ENCODE peak calls at places on chromosome 17, in nine cellular contexts. W is cardiac muscle cell, L is fibroblast of lung, K is hepatocyte, X is H9, U is tibial artery, Q is neural progenitor cell, Y is ovary, N is SK-N-SH. D is an unnamed sample.

GRCh38 chr17:55411463-55411855 is 10.2 kb downstream of the MMD start:
- DNase-seq in K (no peak), L (no peak), Q (no peak), X (no peak), N (peak), Y (no peak), U (no peak), W (no peak), D (no peak)

GRCh38 chr17:76252040-76252954 is 12.0 kb upstream of the RNF157 start:
- DNase-seq in W (peak), Y (no peak), Q (no peak), N (no peak), X (no peak), L (peak), U (peak), K (peak), D (no peak)

GRCh38 chr17:39867084-39867890 is 715 bp upstream of the ZPBP2 start:
- DNase-seq in Y (no peak), U (no peak), X (no peak), Q (no peak), L (no peak), N (no peak), K (no peak), W (no peak), D (no peak)

GRCh38 chr17:34769049-34769448 is 189.7 kb downstream of the TMEM132E start:
- DNase-seq in Y (no peak), W (no peak), U (no peak), L (no peak), N (no peak), X (no peak), K (no peak), Q (no peak), D (no peak)

GRCh38 chr17:46122486-46122871 is 70.8 kb downstream of the KANSL1 start:
- DNase-seq in U (no peak), W (no peak), L (no peak), K (no peak), Q (no peak), N (no peak), Y (no peak), X (no peak), D (no peak)

GRCh38 chr17:61413654-61414133 is 14.1 kb downstream of the TBX2 start:
- DNase-seq in X (no peak), K (no peak), Q (no peak), U (no peak), N (peak), Y (no peak), L (peak), W (no peak), D (no peak)

GRCh38 chr17:7745748-7746470 is 28.4 kb downstream of the DNAH2 start:
- DNase-seq in Q (no peak), Y (peak), K (peak), W (peak), N (no peak), X (no peak), L (peak), U (no peak), D (no peak)

GRCh38 chr17:81667754-81668153 is 1.2 kb downstream of the CCDC137 start:
- DNase-seq in W (no peak), U (no peak), K (no peak), X (peak), L (no peak), Q (peak), Y (no peak), N (peak), D (no peak)

GRCh38 chr17:55117063-55117611 is 147.6 kb upstream of the HLF start:
- DNase-seq in X (no peak), N (no peak), W (peak), Q (no peak), L (peak), K (no peak), U (no peak), Y (no peak), D (no peak)

GRCh38 chr17:80380068-80381061 is 34.6 kb upstream of the ENDOV start:
- DNase-seq in X (no peak), Q (no peak), K (no peak), W (no peak), Y (no peak), U (no peak), L (no peak), N (no peak), D (no peak)

DNA sequence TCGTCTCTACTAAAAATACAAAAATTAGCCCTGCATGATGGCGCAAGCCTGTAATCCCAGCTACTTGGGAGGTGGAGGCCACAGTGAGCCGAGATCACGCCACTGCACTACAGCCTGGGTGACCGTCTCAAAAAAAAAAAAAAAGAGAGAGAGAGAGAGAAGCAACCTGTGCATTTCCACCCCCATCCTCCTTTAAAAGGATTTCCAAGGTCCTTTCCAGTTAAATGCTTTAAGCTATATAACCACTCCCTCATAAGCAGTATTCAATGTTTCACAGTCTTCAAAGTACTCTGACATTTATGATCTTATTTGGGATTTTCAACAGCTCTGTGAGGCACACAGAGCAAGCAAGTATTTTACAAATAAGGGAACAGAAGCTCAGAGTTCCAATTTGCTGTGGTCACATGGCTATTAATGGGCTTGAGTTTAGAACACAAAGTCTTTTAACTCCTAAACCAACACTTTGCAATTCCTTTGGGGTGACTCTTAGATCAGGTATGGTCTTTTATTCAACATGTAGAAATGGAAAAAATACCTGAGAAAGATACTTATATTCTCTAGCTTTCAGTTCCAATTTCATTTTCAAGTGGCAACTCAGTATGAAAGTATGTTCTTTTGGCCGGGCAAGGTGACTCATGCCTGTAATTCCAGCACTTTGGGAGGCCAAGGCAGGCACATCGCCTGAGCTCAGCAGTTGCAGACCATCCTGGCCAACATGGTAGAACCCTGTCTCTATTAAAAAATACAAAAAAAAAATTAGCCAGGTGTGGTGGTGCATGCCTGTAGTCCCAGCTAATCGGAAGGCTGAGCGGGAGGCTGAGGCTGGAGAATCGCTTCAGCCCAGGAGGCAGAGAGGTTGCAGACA is 31.3 kb downstream of the SPOP start:
- DNase-seq in W (peak), N (no peak), Q (no peak), U (peak), L (peak), K (peak), X (peak), Y (no peak), D (no peak)
- H3K27ac ChIP-seq in W (peak), N (peak), Q (no peak), U (peak), L (peak), K (peak), X (no peak), Y (peak), D (peak)

GRCh38 chr17:73188011-73188410 is 4.8 kb upstream of the COG1 start:
- DNase-seq in Y (no peak), U (no peak), L (no peak), Q (no peak), N (no peak), K (no peak), X (no peak), W (no peak), D (no peak)

GRCh38 chr17:73191443-73192218 is 1.2 kb upstream of the COG1 start:
- DNase-seq in K (peak), U (peak), X (peak), W (peak), Q (peak), L (peak), Y (peak), N (peak), D (peak)

GRCh38 chr17:73192219-73192893 is 499 bp upstream of the COG1 start:
- DNase-seq in U (peak), X (peak), W (peak), Y (peak), N (peak), Q (peak), L (peak), K (peak), D (peak)

GRCh38 chr17:73187203-73187769 is 5.6 kb upstream of the COG1 start:
- DNase-seq in Y (no peak), W (no peak), Q (no peak), X (no peak), K (peak), L (no peak), U (no peak), N (no peak), D (no peak)

GRCh38 chr17:73189417-73190099 is 3.3 kb upstream of the COG1 start:
- DNase-seq in W (peak), N (peak), Y (no peak), X (peak), L (peak), K (peak), U (no peak), Q (peak), D (no peak)
- TF ChIP-seq CTCF in W (peak), N (peak), Y (no peak), X (peak), L (peak), K (peak), U (no peak), Q (peak), D (peak)

GRCh38 chr17:41666336-41666680 is 22.4 kb upstream of the EIF1 start:
- DNase-seq in Y (no peak), X (no peak), N (peak), W (peak), K (peak), Q (peak), L (peak), U (no peak), D (no peak)

GRCh38 chr17:41664172-41664457 is 24.6 kb upstream of the EIF1 start:
- DNase-seq in U (no peak), K (no peak), X (no peak), N (no peak), L (no peak), Q (no peak), W (no peak), Y (no peak), D (no peak)

GRCh38 chr17:41666708-41667279 is 21.9 kb upstream of the EIF1 start:
- DNase-seq in L (peak), W (peak), Q (peak), Y (peak), X (peak), N (peak), U (peak), K (peak), D (peak)

GRCh38 chr17:41664587-41665565 is 23.8 kb upstream of the EIF1 start:
- DNase-seq in X (no peak), N (no peak), K (no peak), U (no peak), Y (no peak), Q (no peak), W (peak), L (no peak), D (no peak)

DNA sequence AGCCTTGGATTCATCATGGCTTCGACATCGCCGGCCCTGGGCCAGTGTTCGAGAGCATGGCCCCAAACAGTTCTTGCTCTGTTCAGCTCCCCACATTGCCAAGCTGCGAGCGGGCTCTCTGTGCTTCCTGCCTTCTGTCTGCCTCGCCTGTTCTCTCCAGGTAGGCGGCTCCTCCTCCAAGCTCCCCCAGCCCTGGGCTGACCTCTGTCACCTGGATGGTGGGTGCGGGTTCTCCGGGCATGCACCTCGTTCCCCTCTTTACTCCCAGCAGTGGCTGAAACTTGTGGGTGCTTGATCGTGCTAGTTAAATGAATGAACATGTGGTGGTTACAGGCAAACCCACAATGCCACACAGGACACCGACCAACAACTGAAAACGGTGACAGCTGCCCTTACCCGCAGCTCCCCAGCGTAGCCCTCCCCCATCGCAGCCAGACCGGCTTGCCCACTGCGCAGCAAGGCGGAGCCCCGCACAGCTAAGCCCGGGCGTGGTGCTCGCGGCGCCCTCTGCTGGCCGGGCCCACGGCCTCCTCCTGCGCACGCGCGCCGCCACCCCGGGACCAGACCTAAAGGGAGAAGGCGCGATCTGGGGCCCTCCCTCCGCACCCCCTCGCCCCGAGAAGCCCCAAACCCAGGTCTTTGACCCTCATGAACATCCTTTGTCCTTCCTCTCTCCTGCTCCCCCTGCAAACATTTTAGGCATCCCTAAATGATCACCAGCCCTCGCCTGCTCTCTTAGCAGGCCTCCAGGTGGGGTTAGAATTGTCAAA is 22.9 kb upstream of the EIF1 start:
- DNase-seq in L (peak), Y (peak), U (peak), N (peak), Q (peak), X (peak), K (peak), W (peak), D (peak)
- H3K27ac ChIP-seq in L (peak), Y (peak), U (peak), N (peak), Q (no peak), X (no peak), K (peak), W (no peak), D (peak)

GRCh38 chr17:51435641-51436091 is 175.3 kb downstream of the UTP18 start:
- DNase-seq in L (no peak), Q (peak), U (no peak), N (peak), Y (peak), X (peak), K (peak), W (peak), D (peak)
- TF ChIP-seq CTCF in L (no peak), Q (peak), U (no peak), N (peak), Y (no peak), X (peak), K (peak), W (peak), D (peak)

GRCh38 chr17:32927201-32927723 is 691 bp upstream of the TMEM98 start:
- DNase-seq in Q (no peak), X (no peak), U (no peak), N (no peak), W (no peak), Y (no peak), K (peak), L (no peak), D (no peak)

GRCh38 chr17:32929288-32929574 is 1.3 kb downstream of the TMEM98 start:
- DNase-seq in N (peak), Q (peak), L (peak), U (no peak), Y (no peak), W (peak), X (no peak), K (peak), D (no peak)

GRCh38 chr17:32928527-32929287 is 754 bp downstream of the TMEM98 start:
- DNase-seq in L (peak), W (peak), K (no peak), Y (no peak), N (no peak), X (no peak), U (no peak), Q (no peak), D (no peak)

GRCh38 chr17:32929588-32929987 is 1.6 kb downstream of the TMEM98 start:
- DNase-seq in K (no peak), Y (no peak), W (no peak), N (no peak), Q (no peak), X (no peak), L (no peak), U (no peak), D (no peak)

DNA sequence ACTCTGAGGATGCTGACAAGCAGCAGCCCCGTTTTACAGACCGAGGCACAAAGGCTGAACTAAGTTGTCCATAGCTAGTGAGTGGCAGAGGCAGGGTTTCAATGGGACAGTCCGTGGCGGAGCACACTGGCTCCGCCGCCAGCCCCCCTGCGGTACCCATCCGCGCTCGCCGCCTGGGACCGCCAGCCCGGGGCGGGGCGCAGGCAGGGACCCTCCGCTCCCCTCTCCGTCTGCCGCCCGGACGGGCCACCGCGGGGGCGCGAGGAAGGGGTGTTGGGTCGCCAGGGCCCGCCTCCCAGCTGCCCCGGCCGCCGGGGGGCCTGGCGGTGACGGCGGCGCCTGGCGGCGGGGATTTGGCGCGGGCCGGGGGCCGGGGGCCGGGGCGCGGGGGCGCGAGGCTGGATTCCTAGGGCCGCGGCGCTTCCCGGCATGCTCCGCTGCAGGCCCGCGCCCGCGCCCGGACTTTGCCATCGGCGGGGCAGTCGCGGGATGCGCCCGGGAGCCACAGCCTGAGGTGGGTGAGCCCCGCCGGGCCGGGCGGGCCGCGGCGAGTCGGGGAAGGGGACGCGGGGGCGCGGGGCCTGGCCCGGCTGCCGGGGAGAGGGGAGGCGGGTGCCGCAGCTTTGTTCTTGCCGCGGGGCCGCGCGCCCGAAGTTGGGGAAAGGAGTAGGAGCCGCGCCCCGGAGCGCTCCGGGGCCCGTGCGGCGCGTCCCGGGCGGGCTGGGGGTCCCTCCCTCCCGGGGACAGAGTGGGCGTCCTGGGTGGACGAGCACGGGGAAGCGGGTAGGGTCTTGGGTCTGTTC is at the start of gene TMEM98:
- DNase-seq in K (peak), W (peak), Q (peak), N (peak), U (no peak), X (peak), L (peak), Y (peak), D (peak)
- H3K27ac ChIP-seq in K (peak), W (peak), Q (no peak), N (peak), U (peak), X (no peak), L (peak), Y (peak), D (peak)

DNA sequence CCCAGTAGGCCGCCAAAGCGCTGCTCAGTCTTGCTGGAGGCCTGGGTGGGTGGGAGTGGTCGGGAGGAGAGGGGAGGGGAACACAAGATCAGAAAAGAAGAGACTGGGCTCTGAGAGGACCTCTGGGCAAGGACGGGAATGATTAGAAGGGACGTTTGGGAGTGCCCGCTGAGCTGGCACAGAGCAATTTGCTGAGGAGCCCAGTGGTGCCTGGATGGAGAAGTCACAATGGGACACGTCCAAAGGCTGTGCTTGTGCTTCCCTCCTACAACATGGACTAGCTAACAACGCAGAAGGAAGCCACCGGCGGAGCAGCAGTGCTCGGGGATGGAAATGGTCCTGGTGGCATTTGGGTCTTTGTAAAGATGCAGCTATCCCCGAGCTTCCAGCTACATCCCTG is 45.6 kb upstream of the CACNG4 start:
- DNase-seq in U (no peak), N (no peak), Y (no peak), Q (no peak), L (no peak), K (no peak), X (no peak), W (no peak), D (no peak)
- TF ChIP-seq CTCF in U (no peak), N (no peak), Y (no peak), Q (no peak), L (no peak), K (no peak), X (no peak), W (no peak), D (no peak)

GRCh38 chr17:15039366-15039765 is 225.8 kb downstream of the PMP22 start:
- DNase-seq in W (no peak), Y (no peak), L (no peak), U (no peak), Q (no peak), K (no peak), N (no peak), X (no peak), D (no peak)
- H3K27ac ChIP-seq in W (no peak), Y (no peak), L (no peak), U (no peak), Q (no peak), K (no peak), N (no peak), X (no peak), D (no peak)

DNA sequence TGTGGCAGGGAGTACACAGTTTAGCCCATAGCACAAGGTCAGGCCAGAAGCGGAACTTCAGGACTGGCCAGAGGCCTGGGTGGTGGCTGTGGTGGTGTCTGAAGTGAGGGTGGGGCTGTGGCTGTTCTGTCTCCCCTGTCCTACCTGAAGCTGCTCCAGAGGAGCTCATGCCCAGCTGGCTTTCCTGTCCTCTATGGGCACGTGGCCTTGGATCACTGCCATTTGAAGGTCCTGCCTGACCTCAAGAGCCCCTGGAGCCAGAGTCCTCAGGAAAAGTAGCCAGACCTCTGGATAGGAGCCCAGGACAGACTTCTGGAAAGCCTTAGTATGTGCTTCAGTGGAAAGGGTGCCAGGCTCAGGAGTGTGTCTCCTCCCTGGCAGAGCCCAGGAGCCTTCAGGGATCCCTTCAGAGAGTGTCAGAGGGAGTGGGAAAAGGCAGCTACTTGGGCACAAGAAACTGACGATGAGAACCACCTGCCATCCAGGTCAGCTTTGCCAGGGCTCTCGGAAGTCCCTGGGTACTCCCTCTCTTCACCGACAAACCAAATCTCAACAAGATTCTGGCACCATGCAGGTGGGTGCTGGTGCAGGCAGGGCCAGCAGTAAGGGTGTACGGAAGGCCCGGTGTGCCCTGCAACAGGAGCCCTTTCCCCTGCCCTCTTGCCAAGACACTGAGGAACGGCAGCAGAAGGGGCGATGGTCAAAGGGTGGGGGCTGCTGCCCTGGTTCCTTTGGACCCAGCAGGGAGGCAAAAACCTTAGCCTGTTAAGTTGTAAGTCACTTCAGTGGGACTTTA is 153.7 kb downstream of the NTN1 start:
- DNase-seq in K (no peak), L (no peak), Y (no peak), Q (no peak), N (no peak), W (no peak), U (no peak), X (no peak), D (peak)
- TF ChIP-seq CTCF in K (no peak), L (no peak), Y (no peak), Q (no peak), N (no peak), W (no peak), U (no peak), X (no peak), D (no peak)

GRCh38 chr17:12730421-12730820 is 58.9 kb upstream of the ARHGAP44 start:
- DNase-seq in X (no peak), Y (no peak), W (no peak), L (no peak), Q (no peak), K (no peak), U (no peak), N (no peak), D (no peak)
- H3K27ac ChIP-seq in X (no peak), Y (no peak), W (peak), L (no peak), Q (no peak), K (peak), U (peak), N (no peak), D (peak)